ENCODE peak calls at places on chromosome 4, in eight cellular contexts. P, C, A, S, F, N, O and W are unnamed samples.

GRCh38 chr4:140296335-140296753 is 77.1 kb upstream of the SCOC start:
- DNase-seq in P (no peak), C (peak; percentile 91), A (peak; percentile 58), S (peak; percentile 71), F (peak; percentile 90), N (peak; percentile 89), O (peak; percentile 70), W (peak; percentile 87)

GRCh38 chr4:67704843-67705242 is 3.9 kb upstream of the UBA6 start:
- DNase-seq in P (no peak), C (no peak), A (no peak), S (no peak), F (no peak), N (no peak), O (no peak), W (no peak)

GRCh38 chr4:26218677-26219181 is 102.1 kb upstream of the RBPJ start:
- DNase-seq in P (no peak), C (no peak), A (no peak), S (no peak), F (no peak), N (no peak), O (no peak), W (no peak)

GRCh38 chr4:149183638-149184037 is 632.0 kb downstream of the IQCM start:
- DNase-seq in P (peak; percentile 78), C (no peak), A (no peak), S (no peak), F (no peak), N (no peak), O (no peak), W (no peak)

GRCh38 chr4:56261027-56261426 is 126.3 kb downstream of the AASDH start:
- DNase-seq in P (no peak), C (no peak), A (no peak), S (no peak), F (no peak), N (no peak), O (no peak), W (no peak)

GRCh38 chr4:146521543-146522097 is at the start of gene SLC10A7:
- DNase-seq in P (peak; percentile 83), C (peak; percentile 66), A (peak; percentile 82), S (peak; percentile 80), F (peak; percentile 78), N (peak; percentile 71), O (peak; percentile 24), W (peak; percentile 72)

GRCh38 chr4:4339504-4340085 is 47.3 kb upstream of the NSG1 start:
- DNase-seq in P (no peak), C (no peak), A (no peak), S (peak; percentile 62), F (peak; percentile 30), N (peak; percentile 13), O (no peak), W (no peak)

GRCh38 chr4:67721770-67722597 is 21.0 kb upstream of the UBA6 start:
- DNase-seq in P (peak; percentile 79), C (no peak), A (no peak), S (no peak), F (no peak), N (peak; percentile 78), O (no peak), W (no peak)

GRCh38 chr4:104421576-104421975 is 73.1 kb downstream of the CXXC4 start:
- DNase-seq in P (peak; percentile 25), C (no peak), A (no peak), S (no peak), F (peak; percentile 15), N (no peak), O (no peak), W (no peak)

GRCh38 chr4:18568600-18568999 is 547.0 kb upstream of the LCORL start:
- DNase-seq in P (peak; percentile 26), C (no peak), A (no peak), S (no peak), F (no peak), N (no peak), O (no peak), W (no peak)

GRCh38 chr4:72209600-72209999 is 177.8 kb downstream of the NPFFR2 start:
- DNase-seq in P (no peak), C (no peak), A (no peak), S (no peak), F (no peak), N (no peak), O (no peak), W (no peak)

GRCh38 chr4:124428648-124429047 is 283.9 kb downstream of the ANKRD50 start:
- DNase-seq in P (no peak), C (no peak), A (no peak), S (no peak), F (no peak), N (no peak), O (no peak), W (no peak)
- H3K27ac ChIP-seq in P (no peak overlapping the region), C (no peak overlapping the region), A (no peak overlapping the region), S (no peak overlapping the region), F (no peak overlapping the region), N (no peak overlapping the region), O (no peak overlapping the region), W (no peak overlapping the region)

DNA sequence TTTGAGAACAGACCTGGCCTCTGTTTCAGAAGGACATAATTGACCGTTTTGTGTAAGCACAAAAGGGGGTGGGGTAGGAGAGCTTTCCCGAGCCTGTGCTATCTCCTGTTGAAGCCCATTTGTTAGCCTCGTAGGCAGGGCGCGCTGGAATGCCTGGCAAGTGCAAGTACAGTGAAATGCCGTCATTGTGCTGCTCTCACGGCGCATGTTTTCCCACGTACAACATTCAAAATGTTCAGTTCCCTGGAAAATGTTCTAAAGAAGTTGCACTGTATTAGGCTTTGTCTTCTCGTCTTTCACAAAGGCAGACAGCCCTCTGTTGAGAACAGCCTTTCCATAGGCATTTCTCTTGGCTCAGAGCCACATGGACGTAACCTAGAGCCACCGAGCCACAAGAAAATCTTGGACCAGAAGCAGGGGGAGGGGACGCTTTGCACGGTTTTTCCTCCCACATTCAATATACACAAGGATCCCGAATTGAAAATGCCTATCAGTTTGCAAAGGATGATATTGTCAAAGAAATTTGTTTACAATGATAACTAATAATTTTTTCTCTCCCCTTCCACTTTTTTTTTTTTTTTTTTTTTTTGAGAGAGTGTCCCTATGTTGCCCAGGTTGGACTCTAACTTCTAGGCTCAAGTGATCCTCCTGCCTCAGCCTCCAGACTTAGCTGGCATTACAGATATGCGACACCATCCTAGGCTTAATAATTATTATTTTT is 54.6 kb upstream of the RAPGEF2 start:
- DNase-seq in P (peak; percentile 63), C (peak; percentile 56), A (peak; percentile 90), S (peak; percentile 75), F (peak; percentile 87), N (peak; percentile 79), O (peak; percentile 43), W (peak; percentile 69)
- H3K4me3 ChIP-seq in P (no peak overlapping the region), C (no peak overlapping the region), A (no peak overlapping the region), S (no peak overlapping the region), F (peak overlapping the region; percentile 1), N (peak overlapping the region; percentile 36), O (peak overlapping the region; percentile 32), W (peak overlapping the region; percentile 45)

DNA sequence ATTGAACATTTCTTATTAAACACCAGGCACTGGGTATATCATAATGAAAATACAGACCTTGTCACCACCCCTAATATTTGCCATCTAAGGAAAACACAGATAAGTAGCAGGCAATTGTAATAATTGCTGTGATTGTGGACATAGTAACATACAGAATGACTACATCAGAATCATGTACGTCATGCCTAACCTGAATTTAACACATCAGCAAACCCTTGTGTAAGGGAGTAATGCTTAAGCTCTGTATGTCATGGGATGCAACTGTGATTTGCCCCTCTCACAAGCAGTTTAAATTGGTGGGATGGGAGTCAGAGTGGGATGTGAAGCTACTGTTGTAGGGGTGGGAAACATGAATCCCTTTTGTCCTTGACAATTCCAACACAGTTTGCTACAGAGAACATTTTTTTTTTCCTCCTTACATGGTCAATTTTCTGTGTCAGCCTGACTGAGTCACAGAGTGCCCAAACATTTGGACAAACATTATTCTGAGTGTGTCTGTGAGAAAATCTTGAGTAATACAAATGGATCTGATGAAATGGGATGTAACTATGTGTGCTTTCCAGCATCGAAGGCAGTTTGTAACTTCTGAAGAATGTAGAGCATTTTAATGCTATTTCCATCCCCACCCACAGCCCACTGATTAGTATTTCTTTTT is 392.8 kb downstream of the GPM6A start:
- DNase-seq in P (no peak), C (no peak), A (no peak), S (no peak), F (no peak), N (peak; percentile 96), O (peak; percentile 77), W (no peak)
- TF ChIP-seq CTCF in P (no peak), C (no peak), A (no peak), S (no peak), F (no peak), N (no peak), O (no peak), W (no peak)

GRCh38 chr4:98583265-98583664 is 75.1 kb downstream of the TSPAN5 start:
- DNase-seq in P (no peak), C (no peak), A (no peak), S (no peak), F (no peak), N (no peak), O (no peak), W (no peak)
- H3K27ac ChIP-seq in P (no peak overlapping the region), C (no peak overlapping the region), A (no peak overlapping the region), S (no peak overlapping the region), F (no peak overlapping the region), N (no peak overlapping the region), O (no peak overlapping the region), W (no peak overlapping the region)

GRCh38 chr4:824461-825062 is 1.4 kb downstream of the CPLX1 start:
- DNase-seq in P (peak; percentile 43), C (no peak), A (no peak), S (no peak), F (no peak), N (no peak), O (no peak), W (peak; percentile 15)

GRCh38 chr4:827209-828081 is 1.5 kb upstream of the CPLX1 start:
- DNase-seq in P (peak; percentile 35), C (no peak), A (no peak), S (no peak), F (no peak), N (no peak), O (no peak), W (peak; percentile 56)

GRCh38 chr4:825063-825968 is 613 bp downstream of the CPLX1 start:
- DNase-seq in P (peak; percentile 68), C (no peak), A (peak; percentile 38), S (peak; percentile 65), F (no peak), N (no peak), O (no peak), W (no peak)

GRCh38 chr4:826508-827208 is 729 bp upstream of the CPLX1 start:
- DNase-seq in P (peak; percentile 75), C (no peak), A (no peak), S (no peak), F (no peak), N (no peak), O (no peak), W (no peak)

DNA sequence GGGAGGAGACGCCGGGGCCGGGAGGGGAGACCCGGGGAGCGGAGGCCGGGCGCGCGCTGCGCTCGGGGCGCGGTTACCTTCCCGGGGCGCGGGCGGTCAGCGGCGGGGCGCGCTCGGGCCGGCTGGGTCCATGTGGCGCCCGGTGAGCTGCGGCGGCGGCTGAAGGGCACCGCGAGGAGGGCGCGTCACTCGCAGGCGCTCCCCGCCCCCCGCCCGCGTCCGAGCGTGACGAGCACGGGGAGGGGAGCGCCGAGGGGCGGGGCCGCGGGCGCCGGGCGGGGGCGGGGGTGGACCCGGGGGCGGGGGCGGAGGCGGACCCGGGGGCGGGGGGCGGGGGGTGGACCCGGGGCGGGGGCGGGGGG is at the start of gene CPLX1:
- DNase-seq in P (peak; percentile 78), C (no peak), A (peak; percentile 58), S (no peak), F (peak; percentile 56), N (no peak), O (no peak), W (no peak)
- H3K4me3 ChIP-seq in P (peak within 1 kb of the TSS; percentile 61), C (no peak within 1 kb of the TSS), A (peak within 1 kb of the TSS; percentile 3), S (peak within 1 kb of the TSS; percentile 10), F (peak within 1 kb of the TSS; percentile 59), N (peak within 1 kb of the TSS; percentile 38), O (peak within 1 kb of the TSS; percentile 17), W (peak within 1 kb of the TSS; percentile 49)